ENCODE peak calls at places on chromosomes 2 and 18, in seven cellular contexts. One of them, this sample, is unnamed.

GRCh38 chr2:86022661-86023365 is 82.9 kb downstream of the POLR1A start:
- DNase-seq in tibial artery: no peak
- DNase-seq in MCF 10A: no peak
- DNase-seq in PC-9: no peak
- DNase-seq in GM10248: no peak
- DNase-seq in left lung: no peak
- DNase-seq in HFFc6: no peak
- DNase-seq in this sample: no peak

GRCh38 chr18:39389800-39390379 is 1824.3 kb upstream of the CELF4 start:
- DNase-seq in tibial artery: no peak
- DNase-seq in MCF 10A: peak; percentile 73
- DNase-seq in PC-9: no peak
- DNase-seq in GM10248: no peak
- DNase-seq in left lung: peak; percentile 29
- DNase-seq in HFFc6: no peak
- DNase-seq in this sample: no peak

GRCh38 chr2:137659616-137660015 is 304.7 kb upstream of the HNMT start:
- DNase-seq in tibial artery: no peak
- DNase-seq in MCF 10A: peak; percentile 68
- DNase-seq in PC-9: no peak
- DNase-seq in GM10248: no peak
- DNase-seq in left lung: peak; percentile 56
- DNase-seq in HFFc6: peak; percentile 8
- DNase-seq in this sample: no peak

GRCh38 chr2:69742170-69742952 is 427 bp downstream of the ANXA4 start:
- DNase-seq in tibial artery: peak; percentile 48
- DNase-seq in MCF 10A: peak; percentile 23
- DNase-seq in PC-9: no peak
- DNase-seq in GM10248: no peak
- DNase-seq in left lung: no peak
- DNase-seq in HFFc6: no peak
- DNase-seq in this sample: no peak

GRCh38 chr2:37321029-37321682 is 3.5 kb downstream of the PRKD3 start:
- DNase-seq in tibial artery: no peak
- DNase-seq in MCF 10A: no peak
- DNase-seq in PC-9: no peak
- DNase-seq in GM10248: no peak
- DNase-seq in left lung: no peak
- DNase-seq in HFFc6: no peak
- DNase-seq in this sample: no peak

GRCh38 chr2:206230060-206230890 is 44.2 kb upstream of the ZDBF2 start:
- DNase-seq in tibial artery: no peak
- DNase-seq in MCF 10A: peak; percentile 87
- DNase-seq in PC-9: no peak
- DNase-seq in GM10248: no peak
- DNase-seq in left lung: no peak
- DNase-seq in HFFc6: peak; percentile 5
- DNase-seq in this sample: no peak

GRCh38 chr2:186771850-186772463 is 77.0 kb downstream of the ZSWIM2 start:
- DNase-seq in tibial artery: no peak
- DNase-seq in MCF 10A: peak; percentile 59
- DNase-seq in PC-9: peak; percentile 93
- DNase-seq in GM10248: no peak
- DNase-seq in left lung: no peak
- DNase-seq in HFFc6: no peak
- DNase-seq in this sample: no peak

GRCh38 chr2:6814869-6815268 is 50.8 kb downstream of the CMPK2 start:
- DNase-seq in tibial artery: no peak
- DNase-seq in MCF 10A: no peak
- DNase-seq in PC-9: no peak
- DNase-seq in GM10248: no peak
- DNase-seq in left lung: no peak
- DNase-seq in HFFc6: no peak
- DNase-seq in this sample: no peak

GRCh38 chr2:41720702-41721344 is 327.0 kb upstream of the PKDCC start:
- DNase-seq in tibial artery: no peak
- DNase-seq in MCF 10A: no peak
- DNase-seq in PC-9: no peak
- DNase-seq in GM10248: no peak
- DNase-seq in left lung: no peak
- DNase-seq in HFFc6: no peak
- DNase-seq in this sample: no peak

GRCh38 chr2:50582164-50582563 is 449.8 kb downstream of the NRXN1 start:
- DNase-seq in tibial artery: no peak
- DNase-seq in MCF 10A: peak; percentile 46
- DNase-seq in PC-9: no peak
- DNase-seq in GM10248: no peak
- DNase-seq in left lung: no peak
- DNase-seq in HFFc6: no peak
- DNase-seq in this sample: no peak

GRCh38 chr18:70490008-70490933 is 201.4 kb downstream of the SOCS6 start:
- DNase-seq in tibial artery: peak; percentile 37
- DNase-seq in MCF 10A: peak; percentile 70
- DNase-seq in PC-9: no peak
- DNase-seq in GM10248: peak; percentile 19
- DNase-seq in left lung: no peak
- DNase-seq in HFFc6: peak; percentile 54
- DNase-seq in this sample: no peak

GRCh38 chr2:74567862-74568261 is 13.3 kb downstream of the DOK1 start:
- DNase-seq in tibial artery: no peak
- DNase-seq in MCF 10A: peak; percentile 82
- DNase-seq in PC-9: peak; percentile 82
- DNase-seq in GM10248: no peak
- DNase-seq in left lung: no peak
- DNase-seq in HFFc6: peak; percentile 87
- DNase-seq in this sample: no peak

DNA sequence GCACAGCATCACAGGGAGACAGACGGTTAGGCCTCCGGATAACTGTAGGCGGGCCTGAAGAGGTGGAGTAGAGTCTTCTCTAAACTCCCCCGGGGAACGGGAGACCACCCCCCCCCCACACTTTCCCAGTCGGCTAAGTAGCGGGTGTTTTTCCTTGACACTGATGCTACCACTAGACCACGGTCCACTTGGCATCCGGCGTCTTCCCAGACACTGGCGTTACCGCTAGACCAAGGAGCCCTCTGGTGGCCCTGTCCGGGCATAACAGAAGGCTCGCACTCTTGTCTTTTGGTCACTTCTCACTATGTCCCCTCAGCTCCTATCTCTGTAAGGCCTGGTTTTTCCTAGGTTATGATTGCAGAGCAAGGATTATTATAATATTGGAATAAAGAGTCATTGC is 25.7 kb upstream of the NCL start:
- DNase-seq in tibial artery: no peak
- DNase-seq in MCF 10A: no peak
- DNase-seq in PC-9: no peak
- DNase-seq in GM10248: no peak
- DNase-seq in left lung: no peak
- DNase-seq in HFFc6: peak; percentile 35
- DNase-seq in this sample: no peak
- TF ChIP-seq CTCF in tibial artery: no peak
- TF ChIP-seq CTCF in MCF 10A: peak; percentile 31
- TF ChIP-seq CTCF in PC-9: peak; percentile 54
- TF ChIP-seq CTCF in GM10248: peak; percentile 17
- TF ChIP-seq CTCF in left lung: no peak
- TF ChIP-seq CTCF in HFFc6: peak; percentile 66
- TF ChIP-seq CTCF in this sample: no peak

DNA sequence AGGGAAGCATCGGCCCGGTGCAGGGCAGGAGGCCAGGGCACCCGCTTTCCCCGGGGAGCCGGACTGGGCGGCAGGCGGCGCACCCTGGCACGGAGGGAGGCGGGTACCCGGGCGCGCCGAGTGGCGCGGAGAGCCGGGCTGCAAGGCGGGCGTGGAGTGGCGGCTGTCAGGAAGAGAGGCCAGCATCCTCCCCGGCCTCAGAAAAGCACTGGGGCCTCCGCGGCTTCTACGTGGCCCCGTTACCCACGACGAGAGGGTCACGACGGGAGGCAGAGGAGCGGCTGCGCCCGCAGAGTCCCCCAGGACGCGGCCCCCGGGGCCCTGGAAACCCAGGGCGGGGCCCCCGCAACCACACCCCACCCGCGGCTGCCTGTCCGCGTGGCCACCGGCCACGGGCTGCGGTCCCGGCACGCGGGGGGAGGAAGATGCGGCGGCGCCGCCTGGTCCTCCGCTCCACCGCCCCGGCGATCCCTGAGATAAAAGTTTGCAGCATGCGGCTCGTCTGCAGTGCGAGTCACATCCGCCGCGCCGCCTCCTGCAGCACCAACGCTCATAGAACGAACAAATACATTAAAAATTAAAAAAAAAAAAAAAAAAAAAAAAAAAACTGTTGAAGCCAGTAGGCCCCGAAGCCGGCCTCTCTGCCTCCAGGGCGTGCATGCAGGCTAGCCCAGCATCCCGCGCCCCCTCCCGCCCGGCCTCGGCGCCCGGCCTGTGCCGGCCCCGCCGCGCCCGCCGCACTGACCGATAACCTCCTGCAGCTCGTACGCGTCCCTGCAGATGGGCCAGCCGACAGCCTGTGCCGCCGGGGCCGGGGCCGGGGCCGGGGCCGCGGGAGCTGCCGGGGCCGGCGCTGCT is 683 bp downstream of the STK39 start:
- DNase-seq in tibial artery: peak; percentile 53
- DNase-seq in MCF 10A: peak; percentile 63
- DNase-seq in PC-9: peak; percentile 37
- DNase-seq in GM10248: peak; percentile 42
- DNase-seq in left lung: peak; percentile 95
- DNase-seq in HFFc6: peak; percentile 58
- DNase-seq in this sample: peak; percentile 66
- TF ChIP-seq CTCF in tibial artery: no peak
- TF ChIP-seq CTCF in MCF 10A: peak; percentile 23
- TF ChIP-seq CTCF in PC-9: peak; percentile 43
- TF ChIP-seq CTCF in GM10248: no peak
- TF ChIP-seq CTCF in left lung: no peak
- TF ChIP-seq CTCF in HFFc6: peak; percentile 66
- TF ChIP-seq CTCF in this sample: peak; percentile 30

GRCh38 chr2:198483046-198483445 is 678.7 kb downstream of the PLCL1 start:
- DNase-seq in tibial artery: no peak
- DNase-seq in MCF 10A: no peak
- DNase-seq in PC-9: no peak
- DNase-seq in GM10248: no peak
- DNase-seq in left lung: no peak
- DNase-seq in HFFc6: no peak
- DNase-seq in this sample: no peak

GRCh38 chr2:198494940-198495339 is 690.5 kb downstream of the PLCL1 start:
- DNase-seq in tibial artery: no peak
- DNase-seq in MCF 10A: no peak
- DNase-seq in PC-9: no peak
- DNase-seq in GM10248: no peak
- DNase-seq in left lung: no peak
- DNase-seq in HFFc6: no peak
- DNase-seq in this sample: no peak

GRCh38 chr2:198490748-198491147 is 686.4 kb downstream of the PLCL1 start:
- DNase-seq in tibial artery: no peak
- DNase-seq in MCF 10A: no peak
- DNase-seq in PC-9: no peak
- DNase-seq in GM10248: no peak
- DNase-seq in left lung: no peak
- DNase-seq in HFFc6: no peak
- DNase-seq in this sample: no peak

DNA sequence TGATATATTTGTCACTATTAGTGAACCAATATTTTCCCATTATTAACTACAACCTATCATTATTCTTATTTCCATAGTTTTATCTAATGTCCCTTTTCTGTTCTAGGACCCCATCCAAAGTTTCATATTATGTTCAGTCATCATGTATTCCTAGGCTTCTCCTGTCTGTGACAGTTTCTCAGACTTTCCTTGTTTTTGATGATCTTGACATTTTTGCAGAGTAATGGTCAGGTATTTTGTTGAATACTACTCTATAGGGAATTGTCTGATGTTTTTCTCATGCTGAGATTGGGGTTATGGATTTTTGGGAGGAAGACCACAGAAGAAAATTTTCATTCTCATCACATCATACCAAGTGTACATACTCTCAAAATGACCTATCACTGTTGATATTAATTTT is 684.6 kb downstream of the PLCL1 start:
- DNase-seq in tibial artery: no peak
- DNase-seq in MCF 10A: no peak
- DNase-seq in PC-9: no peak
- DNase-seq in GM10248: no peak
- DNase-seq in left lung: no peak
- DNase-seq in HFFc6: no peak
- DNase-seq in this sample: no peak
- TF ChIP-seq CTCF in tibial artery: no peak
- TF ChIP-seq CTCF in MCF 10A: no peak
- TF ChIP-seq CTCF in PC-9: no peak
- TF ChIP-seq CTCF in GM10248: no peak
- TF ChIP-seq CTCF in left lung: no peak
- TF ChIP-seq CTCF in HFFc6: no peak
- TF ChIP-seq CTCF in this sample: no peak

GRCh38 chr2:95121495-95122196 is at the start of gene MRPS5:
- DNase-seq in tibial artery: peak; percentile 82
- DNase-seq in MCF 10A: peak; percentile 76
- DNase-seq in PC-9: peak; percentile 48
- DNase-seq in GM10248: peak; percentile 95
- DNase-seq in left lung: peak; percentile 99
- DNase-seq in HFFc6: peak; percentile 40
- DNase-seq in this sample: peak; percentile 90
- TF ChIP-seq CTCF in tibial artery: no peak
- TF ChIP-seq CTCF in MCF 10A: no peak
- TF ChIP-seq CTCF in PC-9: peak; percentile 14
- TF ChIP-seq CTCF in GM10248: no peak
- TF ChIP-seq CTCF in left lung: no peak
- TF ChIP-seq CTCF in HFFc6: peak; percentile 14
- TF ChIP-seq CTCF in this sample: no peak

DNA sequence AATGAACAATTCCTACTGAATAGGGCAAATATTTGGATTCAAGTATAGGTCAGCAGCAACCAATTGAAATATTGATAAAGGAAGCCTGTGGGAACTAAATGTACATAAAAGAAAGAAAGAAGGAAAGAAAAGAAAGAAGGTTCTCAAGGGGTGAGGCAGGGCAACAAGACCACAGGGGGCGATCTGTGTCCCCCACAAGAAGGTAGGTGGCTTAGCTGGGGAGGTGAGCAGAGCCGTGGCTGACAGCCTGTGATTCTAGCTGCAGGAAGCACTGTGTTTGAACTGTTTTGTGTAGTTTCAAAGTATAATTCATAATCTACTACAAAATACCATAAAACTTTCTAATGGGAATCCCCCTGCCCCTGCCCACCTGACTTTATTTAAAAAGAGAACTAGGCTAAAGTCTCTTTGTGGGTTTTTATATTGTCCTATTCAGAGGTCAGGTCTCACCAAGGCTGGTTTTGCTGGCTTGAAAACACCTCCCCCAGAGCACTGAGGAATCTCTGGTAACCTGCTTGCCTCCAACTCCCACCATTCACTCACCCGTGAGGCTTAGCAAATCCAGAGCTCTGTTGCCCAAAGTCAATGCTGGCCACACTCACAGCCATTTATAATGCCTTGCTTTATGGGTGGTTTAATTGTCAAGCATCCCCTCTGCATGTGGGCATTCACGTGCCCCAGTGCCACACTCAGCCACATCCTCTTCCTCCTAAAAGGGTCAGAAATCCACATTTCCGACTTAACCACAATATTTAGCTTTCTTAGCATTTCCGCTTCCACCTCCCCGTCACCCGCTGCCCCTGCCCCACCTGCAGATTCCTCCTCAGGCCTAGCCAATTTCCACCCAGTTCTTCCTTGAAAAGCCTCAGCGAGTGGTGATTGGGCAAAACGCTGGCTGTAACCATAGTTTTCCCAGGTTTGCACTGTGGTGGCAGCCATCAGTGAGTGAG is 36.4 kb upstream of the LMAN1 start:
- DNase-seq in tibial artery: no peak
- DNase-seq in MCF 10A: no peak
- DNase-seq in PC-9: no peak
- DNase-seq in GM10248: no peak
- DNase-seq in left lung: no peak
- DNase-seq in HFFc6: no peak
- DNase-seq in this sample: no peak
- TF ChIP-seq CTCF in tibial artery: no peak
- TF ChIP-seq CTCF in MCF 10A: no peak
- TF ChIP-seq CTCF in PC-9: no peak
- TF ChIP-seq CTCF in GM10248: no peak
- TF ChIP-seq CTCF in left lung: no peak
- TF ChIP-seq CTCF in HFFc6: no peak
- TF ChIP-seq CTCF in this sample: no peak

This sample was measured in mesothelial cell of epicardium.